ENCODE peak calls at places on chromosomes 11 and 22, in eight cellular contexts. B, Z, E, O, D, R, Q and K are unnamed samples.

GRCh38 chr11:46553746-46554204 is 40.0 kb downstream of the AMBRA1 start:
- DNase-seq in B (no peak), Z (no peak), E (no peak), O (no peak), D (no peak), R (no peak), Q (no peak), K (no peak)

GRCh38 chr11:69453151-69453550 is 28.3 kb upstream of the LINC01488 start:
- DNase-seq in B (no peak), Z (no peak), E (no peak), O (no peak), D (no peak), R (no peak), Q (no peak), K (no peak)

GRCh38 chr11:33371049-33371448 is 113.9 kb downstream of the HIPK3 start:
- DNase-seq in B (no peak), Z (no peak), E (no peak), O (no peak), D (no peak), R (no peak), Q (no peak), K (no peak)

GRCh38 chr11:13963949-13964770 is 1.6 kb downstream of the SPON1 start:
- DNase-seq in B (no peak), Z (peak), E (peak), O (peak), D (no peak), R (peak), Q (no peak), K (no peak)

GRCh38 chr11:123800041-123800440 is 6.1 kb downstream of the OR6M1 start:
- DNase-seq in B (no peak), Z (no peak), E (no peak), O (no peak), D (no peak), R (no peak), Q (no peak), K (no peak)

GRCh38 chr11:126929186-126930085 is 71.1 kb downstream of the KIRREL3 start:
- DNase-seq in B (no peak), Z (no peak), E (no peak), O (no peak), D (no peak), R (no peak), Q (no peak), K (no peak)

GRCh38 chr22:49962751-49963646 is 2.4 kb downstream of the PIM3 start:
- DNase-seq in B (no peak), Z (no peak), E (no peak), O (peak), D (no peak), R (peak), Q (no peak), K (no peak)

GRCh38 chr11:113373981-113374560 is 13.5 kb upstream of the ANKK1 start:
- DNase-seq in B (no peak), Z (no peak), E (no peak), O (no peak), D (no peak), R (no peak), Q (no peak), K (no peak)

GRCh38 chr11:44950625-44951472 is at the start of gene TP53I11:
- DNase-seq in B (peak), Z (peak), E (peak), O (peak), D (peak), R (no peak), Q (no peak), K (peak)

GRCh38 chr22:49748514-49748913 is 79.2 kb downstream of the BRD1 start:
- DNase-seq in B (no peak), Z (no peak), E (no peak), O (peak), D (no peak), R (peak), Q (no peak), K (no peak)

GRCh38 chr11:74566386-74566960 is 25.9 kb upstream of the POLD3 start:
- DNase-seq in B (no peak), Z (no peak), E (no peak), O (no peak), D (no peak), R (no peak), Q (no peak), K (no peak)